ENCODE peak calls at places on chromosomes 7 and 10, in nine cellular contexts. C, D, M, J, B, K, X, H and P are unnamed samples. For H3K4me1 and H3K9me3, the result is how much of the 10 kb centered on the place peaks cover.

GRCh38 chr7:131076032-131076431 is 251.6 kb upstream of the MKLN1 start:
- DNase-seq in K (no peak), H (no peak), M (no peak), B (no peak), J (no peak), X (no peak), C (no peak), D (no peak), P (no peak)

GRCh38 chr10:28089467-28089866 is 90.6 kb upstream of the ODAD2 start:
- DNase-seq in J (no peak), B (no peak), C (no peak), K (no peak), X (no peak), H (no peak), D (no peak), M (no peak), P (no peak)

GRCh38 chr10:4246881-4247358 is 461.9 kb upstream of the KLF6 start:
- DNase-seq in M (no peak), K (no peak), J (no peak), C (no peak), X (no peak), D (no peak), B (no peak), H (no peak), P (no peak)

GRCh38 chr7:22666732-22667131 is 60.3 kb upstream of the IL6 start:
- DNase-seq in X (no peak), D (no peak), B (no peak), M (no peak), C (no peak), H (no peak), J (no peak), K (no peak), P (no peak)

GRCh38 chr7:143292873-143293272 is 4.7 kb downstream of the CASP2 start:
- DNase-seq in X (no peak), B (no peak), J (no peak), K (no peak), D (no peak), M (no peak), H (no peak), C (no peak), P (no peak)

GRCh38 chr7:50533849-50534248 is 31.4 kb downstream of the DDC start:
- DNase-seq in X (no peak), H (peak), M (no peak), K (no peak), J (no peak), B (no peak), D (no peak), C (no peak), P (no peak)

GRCh38 chr10:38093816-38094157 is 350 bp upstream of the ZNF37A start:
- DNase-seq in C (no peak), H (no peak), M (no peak), B (no peak), X (no peak), J (peak), D (no peak), K (no peak), P (no peak)

GRCh38 chr7:18521945-18522566 is 26.5 kb downstream of the HDAC9 start:
- DNase-seq in X (no peak), B (no peak), H (no peak), M (no peak), J (peak), D (no peak), K (peak), C (no peak), P (no peak)

GRCh38 chr7:116490351-116490750 is 9.2 kb upstream of the CAV2 start:
- DNase-seq in M (no peak), D (no peak), C (no peak), B (no peak), J (no peak), H (no peak), K (no peak), X (no peak), P (no peak)

GRCh38 chr7:123673752-123674398 is 18.2 kb downstream of the LMOD2 start:
- DNase-seq in K (no peak), M (no peak), B (no peak), X (no peak), C (no peak), D (no peak), H (no peak), J (no peak), P (no peak)

GRCh38 chr10:73886085-73886529 is 11.8 kb upstream of the CAMK2G start:
- DNase-seq in M (peak), K (peak), D (peak), J (peak), X (peak), C (peak), H (peak), B (peak), P (peak)

GRCh38 chr7:24227068-24227467 is 56.9 kb upstream of the NPY start:
- DNase-seq in B (no peak), M (no peak), H (no peak), X (no peak), D (no peak), C (no peak), J (no peak), K (no peak), P (no peak)

GRCh38 chr7:43112941-43113621 is 634 bp downstream of the HECW1 start:
- DNase-seq in M (no peak), H (no peak), J (no peak), X (no peak), D (peak), C (no peak), B (no peak), K (peak), P (no peak)
- H3K4me1 ChIP-seq in M (under half), H (under half), J (half or more), X (under half), D (under half), C (under half), B (under half), K (under half), P (under half)

GRCh38 chr7:70870349-70870748 is 261.6 kb upstream of the GALNT17 start:
- DNase-seq in H (no peak), B (no peak), K (no peak), J (no peak), C (no peak), X (no peak), M (no peak), D (no peak), P (no peak)

DNA sequence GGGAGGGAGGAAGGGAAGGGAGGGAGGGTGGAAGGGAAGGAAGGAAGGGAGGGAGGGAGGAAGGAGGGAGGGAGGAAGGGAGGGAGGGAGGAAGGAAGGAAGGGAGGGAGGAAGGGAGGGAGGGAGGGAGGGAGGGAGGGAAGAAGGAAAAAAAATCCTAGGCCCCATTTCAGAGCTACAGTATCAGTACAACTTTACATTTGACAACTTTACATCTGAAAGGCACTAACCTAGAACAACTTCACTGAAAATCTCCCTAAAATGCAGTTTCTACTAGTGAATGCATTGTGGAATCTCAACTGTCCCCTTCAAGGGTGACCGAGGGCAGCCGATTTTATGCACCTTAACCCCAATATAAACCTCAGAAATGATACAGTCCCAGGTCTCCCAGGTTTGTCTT is 259.8 kb upstream of the GALNT17 start:
- DNase-seq in C (no peak), H (no peak), J (no peak), M (no peak), X (no peak), K (no peak), D (no peak), B (no peak), P (no peak)
- H3K9me3 ChIP-seq in C (under half), H (under half), J (under half), M (under half), X (under half), K (under half), D (under half), B (under half), P (under half)

GRCh38 chr10:77603529-77603927 is 34.1 kb downstream of the KCNMA1 start:
- DNase-seq in X (no peak), B (no peak), M (no peak), H (no peak), K (no peak), D (no peak), C (no peak), J (no peak), P (no peak)

GRCh38 chr10:77605466-77605865 is 32.1 kb downstream of the KCNMA1 start:
- DNase-seq in J (no peak), H (no peak), X (no peak), B (no peak), C (no peak), D (no peak), M (no peak), K (peak), P (no peak)

GRCh38 chr10:77604941-77605351 is 32.7 kb downstream of the KCNMA1 start:
- DNase-seq in M (no peak), X (no peak), B (no peak), J (no peak), K (no peak), D (no peak), H (no peak), C (no peak), P (no peak)

GRCh38 chr10:77602913-77603528 is 34.6 kb downstream of the KCNMA1 start:
- DNase-seq in H (no peak), C (no peak), M (peak), B (no peak), D (no peak), K (no peak), J (no peak), X (no peak), P (no peak)

GRCh38 chr10:77604063-77604462 is 33.5 kb downstream of the KCNMA1 start:
- DNase-seq in J (no peak), K (no peak), B (no peak), M (no peak), D (no peak), H (no peak), C (no peak), X (no peak), P (no peak)
- H3K4me1 ChIP-seq in J (under half), K (under half), B (under half), M (under half), D (under half), H (under half), C (under half), X (under half), P (under half)

GRCh38 chr7:158064631-158065030 is 523.0 kb downstream of the PTPRN2 start:
- DNase-seq in B (no peak), M (no peak), D (no peak), K (no peak), X (no peak), C (no peak), H (no peak), J (no peak), P (no peak)
- H3K9me3 ChIP-seq in B (under half), M (under half), D (under half), K (under half), X (under half), C (under half), H (under half), J (under half), P (under half)

DNA sequence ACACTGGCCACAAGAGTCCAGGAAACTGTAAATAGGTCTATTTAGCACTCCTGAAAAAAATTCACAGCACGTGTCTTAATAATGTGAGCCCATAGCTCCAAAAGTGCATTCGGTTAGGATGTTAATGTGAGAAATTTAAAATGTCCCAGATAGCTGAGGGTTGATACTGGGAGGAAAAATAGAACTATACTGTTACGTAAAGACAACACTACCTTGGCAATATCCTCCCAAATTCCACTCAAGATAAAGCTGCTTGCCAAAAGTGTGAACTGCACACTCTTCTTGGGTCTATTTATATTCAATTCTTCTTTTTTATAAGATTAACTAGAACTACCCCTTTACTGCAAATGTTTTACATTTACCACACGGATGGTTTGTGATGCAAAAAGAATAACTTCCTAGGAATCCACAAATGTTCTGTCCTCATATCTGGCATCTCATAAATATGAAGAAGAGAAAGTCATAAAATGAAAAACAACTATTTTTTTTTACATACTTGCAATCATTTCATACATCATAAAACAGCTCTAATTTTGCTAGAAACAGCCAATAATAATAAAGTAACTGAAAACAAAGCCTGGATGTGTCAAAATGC is 10.4 kb downstream of the RAB11FIP2 start:
- DNase-seq in M (no peak), K (no peak), B (no peak), C (no peak), J (no peak), H (no peak), D (no peak), X (no peak), P (no peak)
- H3K4me1 ChIP-seq in M (under half), K (under half), B (under half), C (under half), J (under half), H (under half), D (under half), X (under half), P (under half)

GRCh38 chr7:105715528-105715927 is 134.2 kb upstream of the EFCAB10 start:
- DNase-seq in K (no peak), H (no peak), J (no peak), C (no peak), X (no peak), M (no peak), B (no peak), D (no peak), P (no peak)

GRCh38 chr7:105713488-105714465 is 132.5 kb upstream of the EFCAB10 start:
- DNase-seq in K (no peak), B (no peak), H (no peak), D (no peak), M (no peak), C (no peak), J (no peak), X (no peak), P (no peak)

GRCh38 chr7:105707967-105708580 is 126.8 kb upstream of the EFCAB10 start:
- DNase-seq in M (no peak), D (no peak), H (no peak), X (no peak), C (no peak), K (no peak), J (no peak), B (no peak), P (no peak)

GRCh38 chr7:105708681-105709080 is 127.4 kb upstream of the EFCAB10 start:
- DNase-seq in C (no peak), M (no peak), K (no peak), H (no peak), D (no peak), J (no peak), X (no peak), B (no peak), P (no peak)

DNA sequence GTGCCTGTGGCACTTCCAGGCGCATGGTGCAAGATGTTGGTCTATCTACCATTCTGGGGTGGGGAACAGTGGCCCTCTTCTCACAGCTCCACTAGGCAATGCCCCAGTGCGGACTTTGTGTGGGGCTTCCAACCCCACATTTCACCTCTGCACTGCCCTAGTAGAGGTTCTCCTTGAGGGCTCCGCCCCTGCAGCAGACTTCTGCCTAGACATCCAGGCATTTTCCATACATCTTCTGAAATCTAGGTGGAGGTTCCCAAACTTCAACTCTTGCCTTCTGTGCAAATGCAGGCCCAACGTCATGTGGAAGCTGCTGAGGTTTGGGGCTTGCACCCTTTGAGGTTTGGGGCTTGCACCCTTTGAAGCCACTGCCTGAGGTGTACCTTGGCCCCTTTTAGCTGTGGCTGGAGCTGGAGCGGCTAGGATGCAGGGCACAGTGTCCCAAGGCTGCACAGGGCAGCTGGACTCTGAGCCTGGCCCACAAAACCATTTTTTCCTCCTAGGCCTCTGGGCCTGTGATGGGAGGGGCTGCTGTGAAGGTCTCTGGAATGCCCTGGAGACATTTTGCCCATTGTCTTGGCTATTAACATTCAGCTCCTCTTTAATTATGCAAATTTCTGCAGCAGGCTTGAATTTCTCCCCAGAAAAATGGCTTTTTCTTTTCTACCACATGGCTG is 130.6 kb upstream of the EFCAB10 start:
- DNase-seq in M (no peak), J (no peak), K (no peak), H (no peak), B (no peak), C (no peak), X (no peak), D (no peak), P (no peak)
- H3K9me3 ChIP-seq in M (under half), J (under half), K (under half), H (under half), B (under half), C (under half), X (under half), D (under half), P (under half)

GRCh38 chr10:110829721-110830410 is 41.9 kb upstream of the PDCD4 start:
- DNase-seq in B (no peak), H (no peak), M (no peak), J (peak), K (no peak), X (no peak), C (no peak), D (no peak), P (no peak)

GRCh38 chr10:110834622-110835219 is 37.0 kb upstream of the PDCD4 start:
- DNase-seq in M (peak), X (no peak), D (no peak), C (no peak), B (peak), K (peak), J (peak), H (no peak), P (no peak)

GRCh38 chr10:110835841-110836240 is 35.9 kb upstream of the PDCD4 start:
- DNase-seq in D (no peak), B (no peak), M (no peak), X (no peak), J (no peak), C (no peak), H (no peak), K (no peak), P (no peak)

GRCh38 chr10:110833941-110834621 is 37.6 kb upstream of the PDCD4 start:
- DNase-seq in B (no peak), J (no peak), D (no peak), M (no peak), C (no peak), X (no peak), H (no peak), K (no peak), P (no peak)

GRCh38 chr10:110833234-110833940 is 38.3 kb upstream of the PDCD4 start:
- DNase-seq in X (no peak), M (no peak), B (no peak), K (no peak), H (no peak), D (no peak), J (no peak), C (no peak), P (no peak)
- H3K4me1 ChIP-seq in X (under half), M (under half), B (under half), K (under half), H (under half), D (under half), J (half or more), C (under half), P (under half)

GRCh38 chr10:50242777-50243176 is 8.5 kb downstream of the ASAH2 start:
- DNase-seq in D (no peak), H (no peak), J (no peak), B (no peak), K (no peak), X (no peak), M (no peak), C (no peak), P (no peak)

GRCh38 chr10:50248598-50248997 is 2.7 kb downstream of the ASAH2 start:
- DNase-seq in C (no peak), H (no peak), K (no peak), B (no peak), J (no peak), M (no peak), D (no peak), X (no peak), P (no peak)

GRCh38 chr10:50248057-50248456 is 3.3 kb downstream of the ASAH2 start:
- DNase-seq in C (no peak), J (no peak), M (no peak), X (no peak), H (no peak), K (no peak), B (no peak), D (no peak), P (no peak)

DNA sequence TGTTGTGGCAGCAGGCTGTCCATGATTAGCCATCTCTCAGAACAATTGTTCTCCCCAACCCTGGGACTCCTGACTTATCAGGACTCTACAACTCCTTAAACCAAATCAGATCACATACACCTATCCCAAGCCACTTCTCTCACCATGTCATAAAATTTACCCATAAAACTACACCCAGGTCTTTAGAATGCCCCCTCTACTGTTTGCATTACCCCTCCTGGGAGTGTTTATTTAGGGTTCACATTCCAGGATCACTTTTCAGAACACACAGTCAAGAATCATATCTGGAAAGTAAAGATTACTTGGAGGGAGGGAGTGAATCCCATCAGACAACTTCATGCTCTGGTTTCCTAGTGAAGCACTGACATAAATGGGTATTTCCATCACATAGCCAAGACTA is 7.1 kb downstream of the ASAH2 start:
- DNase-seq in M (no peak), K (no peak), B (no peak), D (no peak), H (no peak), J (no peak), X (no peak), C (no peak), P (no peak)
- H3K9me3 ChIP-seq in M (under half), K (under half), B (under half), D (under half), H (under half), J (under half), X (under half), C (under half), P (under half)

GRCh38 chr10:91856637-91857036 is 52.6 kb downstream of the FGFBP3 start:
- DNase-seq in B (no peak), X (no peak), M (no peak), C (no peak), H (no peak), J (peak), D (no peak), K (peak), P (no peak)
- H3K4me1 ChIP-seq in B (under half), X (under half), M (under half), C (under half), H (under half), J (under half), D (under half), K (under half), P (under half)

DNA sequence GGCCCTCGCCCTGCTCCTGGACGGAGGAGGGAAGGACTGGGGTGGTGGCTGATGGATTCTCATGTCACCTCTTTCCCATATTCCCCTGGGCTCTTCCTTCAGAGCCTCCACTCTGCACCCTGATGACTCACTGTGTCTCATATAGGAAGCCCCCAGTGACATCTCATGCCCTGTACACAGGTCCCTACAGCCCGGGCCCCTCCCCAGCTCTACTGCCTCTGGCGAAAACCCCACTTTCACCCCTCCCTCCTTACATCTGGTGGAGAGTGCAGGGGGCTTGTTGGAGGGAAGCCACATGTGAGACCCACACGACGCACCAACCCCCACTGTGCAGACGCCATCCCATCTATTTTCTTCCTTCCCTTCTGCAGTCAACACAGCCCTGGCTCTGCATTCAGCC is 72.8 kb upstream of the ZNF479 start:
- DNase-seq in C (no peak), D (no peak), K (no peak), X (no peak), B (no peak), M (no peak), H (no peak), J (no peak), P (no peak)
- H3K9me3 ChIP-seq in C (under half), D (under half), K (under half), X (under half), B (half or more), M (under half), H (under half), J (under half), P (under half)